ENCODE peak calls at places on chromosomes 3 and 15, in eight cellular contexts. Z, O, J, M, V, C, D and S are unnamed samples.

GRCh38 chr3:106746286-106746685 is 631.0 kb upstream of the CCDC54 start:
- DNase-seq in Z (no peak), O (no peak), J (no peak), M (no peak), V (no peak), C (no peak), D (no peak), S (no peak)

GRCh38 chr3:186124618-186125017 is 15.7 kb upstream of the ETV5 start:
- DNase-seq in Z (peak), O (no peak), J (no peak), M (no peak), V (no peak), C (no peak), D (no peak), S (no peak)

GRCh38 chr15:57205999-57206398 is 170.3 kb upstream of the CGNL1 start:
- DNase-seq in Z (no peak), O (no peak), J (no peak), M (no peak), V (no peak), C (no peak), D (no peak), S (no peak)

GRCh38 chr15:71752604-71753289 is 57.6 kb upstream of the NR2E3 start:
- DNase-seq in Z (peak), O (peak), J (no peak), M (no peak), V (peak), C (peak), D (peak), S (peak)

GRCh38 chr3:146080578-146080977 is 80.4 kb downstream of the PLOD2 start:
- DNase-seq in Z (no peak), O (no peak), J (no peak), M (no peak), V (no peak), C (no peak), D (no peak), S (no peak)

GRCh38 chr3:152556731-152557254 is 278.1 kb upstream of the P2RY1 start:
- DNase-seq in Z (no peak), O (peak), J (peak), M (no peak), V (peak), C (peak), D (peak), S (peak)

GRCh38 chr3:160804762-160805161 is 48.7 kb downstream of the PPM1L start:
- DNase-seq in Z (peak), O (no peak), J (peak), M (peak), V (no peak), C (peak), D (peak), S (peak)

GRCh38 chr15:45637552-45638033 is 2.8 kb downstream of the SQOR start:
- DNase-seq in Z (peak), O (peak), J (peak), M (no peak), V (peak), C (peak), D (peak), S (peak)

GRCh38 chr15:56901931-56902330 is 16.5 kb upstream of the TCF12 start:
- DNase-seq in Z (no peak), O (no peak), J (no peak), M (no peak), V (no peak), C (no peak), D (no peak), S (no peak)

GRCh38 chr3:114803042-114803695 is 343.9 kb downstream of the ZBTB20 start:
- DNase-seq in Z (no peak), O (no peak), J (no peak), M (no peak), V (peak), C (no peak), D (no peak), S (peak)

GRCh38 chr15:100784493-100785180 is 95.0 kb upstream of the ALDH1A3 start:
- DNase-seq in Z (no peak), O (no peak), J (no peak), M (no peak), V (no peak), C (no peak), D (no peak), S (no peak)

GRCh38 chr3:128369881-128370642 is 96.6 kb downstream of the DNAJB8 start:
- DNase-seq in Z (no peak), O (no peak), J (peak), M (no peak), V (no peak), C (no peak), D (no peak), S (no peak)

GRCh38 chr3:66822059-66823009 is 175.8 kb upstream of the KBTBD8 start:
- DNase-seq in Z (peak), O (peak), J (peak), M (peak), V (peak), C (peak), D (peak), S (peak)

GRCh38 chr15:62021991-62022600 is 38.2 kb downstream of the VPS13C start:
- DNase-seq in Z (no peak), O (peak), J (no peak), M (no peak), V (no peak), C (peak), D (no peak), S (no peak)

GRCh38 chr15:32877201-32877600 is 159.4 kb downstream of the GREM1 start:
- DNase-seq in Z (no peak), O (no peak), J (no peak), M (no peak), V (peak), C (no peak), D (no peak), S (no peak)

GRCh38 chr15:100721758-100722550 is 119.6 kb downstream of the ASB7 start:
- DNase-seq in Z (peak), O (peak), J (peak), M (peak), V (peak), C (peak), D (peak), S (peak)

GRCh38 chr15:99482993-99483392 is 82.8 kb upstream of the MEF2A start:
- DNase-seq in Z (no peak), O (no peak), J (no peak), M (no peak), V (no peak), C (no peak), D (no peak), S (no peak)

GRCh38 chr15:99486371-99487336 is 79.1 kb upstream of the MEF2A start:
- DNase-seq in Z (peak), O (peak), J (peak), M (peak), V (peak), C (peak), D (peak), S (peak)

GRCh38 chr15:99485153-99485947 is 80.4 kb upstream of the MEF2A start:
- DNase-seq in Z (no peak), O (no peak), J (no peak), M (no peak), V (no peak), C (no peak), D (no peak), S (no peak)

GRCh38 chr15:99487337-99487730 is 78.5 kb upstream of the MEF2A start:
- DNase-seq in Z (no peak), O (no peak), J (no peak), M (no peak), V (no peak), C (no peak), D (peak), S (no peak)

GRCh38 chr15:99485992-99486370 is 79.8 kb upstream of the MEF2A start:
- DNase-seq in Z (no peak), O (no peak), J (no peak), M (no peak), V (peak), C (peak), D (no peak), S (no peak)
- H3K4me3 ChIP-seq in Z (no peak), O (peak), J (peak), M (peak), V (peak), C (no peak), D (peak), S (peak)

GRCh38 chr15:68871507-68871906 is 50.8 kb upstream of the ANP32A start:
- DNase-seq in Z (no peak), O (no peak), J (no peak), M (no peak), V (no peak), C (no peak), D (no peak), S (no peak)

GRCh38 chr15:68875377-68876116 is 54.8 kb upstream of the SPESP1 start:
- DNase-seq in Z (peak), O (peak), J (peak), M (peak), V (peak), C (peak), D (peak), S (peak)

GRCh38 chr15:68877626-68878025 is 52.7 kb upstream of the SPESP1 start:
- DNase-seq in Z (no peak), O (no peak), J (no peak), M (no peak), V (no peak), C (no peak), D (no peak), S (no peak)

GRCh38 chr15:68880382-68880781 is 49.9 kb upstream of the SPESP1 start:
- DNase-seq in Z (no peak), O (no peak), J (no peak), M (no peak), V (no peak), C (no peak), D (no peak), S (no peak)

DNA sequence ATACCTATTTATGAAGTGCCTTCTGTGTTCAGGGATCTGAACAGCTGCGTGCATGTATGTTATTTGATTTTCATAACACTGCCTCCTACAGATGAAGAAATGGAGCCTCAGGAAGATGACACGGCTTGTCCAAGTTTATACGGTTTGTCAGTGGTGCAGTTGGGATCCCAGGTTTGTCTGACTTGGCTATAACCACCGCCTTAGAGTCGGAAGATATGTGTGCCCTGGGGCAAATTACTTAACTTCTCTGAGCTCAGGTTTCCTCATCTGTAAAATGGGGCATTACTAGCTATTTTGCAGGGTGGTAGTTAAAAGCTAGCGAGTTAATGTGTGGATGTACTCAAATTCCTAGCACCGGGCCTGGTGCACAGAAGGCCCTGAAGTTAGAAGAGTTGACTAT is 54.1 kb upstream of the ANP32A start:
- DNase-seq in Z (no peak), O (no peak), J (no peak), M (no peak), V (no peak), C (no peak), D (no peak), S (no peak)
- H3K4me3 ChIP-seq in Z (no peak), O (no peak), J (no peak), M (no peak), V (no peak), C (no peak), D (no peak), S (no peak)

DNA sequence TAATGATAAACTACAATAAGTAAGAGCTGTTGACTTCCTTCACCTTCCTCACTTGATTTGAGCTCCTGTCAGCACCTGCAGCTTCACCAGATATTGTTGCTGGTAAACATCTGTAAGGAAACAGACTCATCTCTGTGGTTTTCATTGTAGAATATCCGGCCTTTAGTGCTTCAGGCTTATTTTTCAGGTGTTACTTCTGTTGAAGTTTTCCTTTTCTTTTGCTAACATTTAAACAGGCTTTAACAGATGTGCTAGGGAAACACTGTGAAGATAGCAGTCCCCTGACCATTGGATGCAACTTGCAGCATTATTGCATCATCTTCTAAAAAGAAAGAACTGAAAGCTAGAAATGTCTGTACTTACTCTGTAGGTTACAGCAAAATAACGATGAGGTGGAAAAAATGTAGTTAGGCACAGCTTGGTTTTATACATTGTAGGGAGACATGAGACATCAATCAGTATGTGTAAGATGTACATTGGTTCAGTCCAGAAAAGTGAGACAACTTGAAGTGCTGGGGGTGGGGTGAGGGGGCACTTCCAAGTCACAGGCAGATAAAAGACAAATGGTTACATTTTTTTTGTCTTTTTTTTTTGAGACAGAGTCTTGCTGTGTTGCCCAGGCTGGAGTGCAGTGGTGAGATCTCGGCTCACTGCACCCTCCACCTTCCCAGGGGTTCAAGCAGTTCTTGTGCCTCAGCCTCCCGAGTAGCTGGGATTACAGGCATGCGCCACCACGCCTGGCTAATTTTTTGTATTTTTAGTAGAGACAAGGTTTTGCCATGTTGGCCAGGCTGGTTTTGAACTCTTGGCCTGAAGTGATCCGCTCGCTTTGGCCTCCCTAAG is 10.2 kb downstream of the EDEM1 start:
- DNase-seq in Z (no peak), O (peak), J (no peak), M (no peak), V (peak), C (peak), D (peak), S (peak)
- H3K4me3 ChIP-seq in Z (no peak), O (no peak), J (no peak), M (no peak), V (no peak), C (no peak), D (peak), S (no peak)

DNA sequence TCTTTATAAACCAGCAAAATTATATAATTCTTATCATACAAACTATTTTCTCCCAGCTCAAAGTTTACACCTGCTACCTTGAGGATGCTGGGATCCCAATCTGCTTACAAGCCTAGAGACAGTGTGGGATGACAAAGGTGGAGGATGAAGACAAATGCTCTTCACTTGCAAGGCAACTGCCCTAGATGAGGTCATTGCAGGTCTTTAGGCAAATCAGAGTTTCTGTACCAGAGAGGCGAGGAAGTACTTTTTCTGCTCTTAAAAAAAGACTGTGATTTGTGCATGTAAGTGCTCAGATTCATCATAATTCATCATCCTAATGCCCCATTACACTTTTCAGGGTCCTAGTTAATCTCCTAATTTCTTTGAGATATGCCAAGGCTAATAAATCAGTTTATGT is 376.1 kb downstream of the ZPLD1 start:
- DNase-seq in Z (no peak), O (no peak), J (no peak), M (no peak), V (no peak), C (no peak), D (no peak), S (no peak)
- H3K4me3 ChIP-seq in Z (no peak), O (no peak), J (no peak), M (no peak), V (no peak), C (no peak), D (no peak), S (no peak)

DNA sequence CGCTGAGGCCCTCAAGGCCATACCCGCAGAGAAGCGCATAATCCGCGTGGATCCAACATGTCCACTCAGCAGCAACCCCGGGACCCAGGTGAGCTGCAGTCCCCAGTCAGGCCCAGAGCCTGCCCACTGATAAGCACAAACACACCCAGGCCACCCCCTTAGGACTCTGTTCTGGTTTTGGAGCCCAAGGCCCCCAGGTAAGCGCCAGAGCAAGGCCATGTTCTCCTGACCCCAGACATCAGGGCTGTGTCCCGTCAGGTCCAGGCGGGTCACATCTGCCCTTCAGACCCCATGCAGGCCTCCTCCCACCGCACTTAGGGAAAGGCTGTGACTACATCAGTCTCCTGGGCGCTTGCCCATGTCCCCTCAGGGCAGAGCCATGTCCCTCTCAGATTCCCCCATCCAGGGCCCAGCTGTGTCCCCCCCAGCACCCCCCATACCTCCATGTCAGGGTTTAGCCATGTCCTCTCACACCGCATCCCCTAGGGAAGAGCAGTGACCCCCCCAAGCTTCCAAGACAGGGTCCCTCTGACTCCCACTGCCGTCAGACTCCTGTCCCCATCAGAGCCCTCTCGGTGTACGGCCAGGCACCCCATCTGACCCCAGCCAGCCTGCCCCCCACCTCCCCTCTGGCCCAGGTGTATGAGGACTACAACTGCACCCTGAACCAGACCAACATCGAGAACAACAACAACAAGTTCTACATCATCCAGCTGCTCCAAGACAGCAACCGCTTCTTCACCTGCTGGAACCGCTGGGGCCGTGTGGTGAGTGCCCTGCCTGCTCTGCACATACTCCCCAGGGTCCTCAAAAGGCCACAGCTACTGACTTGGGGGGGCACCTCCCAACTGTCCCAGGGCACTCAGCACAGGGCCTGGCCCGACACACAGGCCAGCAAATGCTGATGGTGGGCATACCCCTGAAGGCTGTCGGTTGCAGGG is 1.6 kb downstream of the PARP3 start:
- DNase-seq in Z (peak), O (no peak), J (no peak), M (no peak), V (no peak), C (no peak), D (no peak), S (no peak)
- H3K4me3 ChIP-seq in Z (no peak), O (no peak), J (peak), M (no peak), V (no peak), C (no peak), D (peak), S (no peak)

GRCh38 chr15:77689821-77690220 is 57.1 kb upstream of the LINGO1 start:
- DNase-seq in Z (no peak), O (no peak), J (no peak), M (no peak), V (no peak), C (no peak), D (no peak), S (no peak)
- H3K4me3 ChIP-seq in Z (no peak), O (no peak), J (no peak), M (no peak), V (no peak), C (no peak), D (no peak), S (no peak)